ENCODE peak calls at places on chromosome 2, in nine cellular contexts. D is IMR-90, W is heart left ventricle, B is mucosa of descending colon, R is brain microvascular endothelial cell, L is epithelial cell of esophagus, Q is RWPE1, F is foreskin fibroblast, A is dorsolateral prefrontal cortex. J is an unnamed sample.

GRCh38 chr2:175107146-175107545 is 60.9 kb downstream of the ATF2 start:
- DNase-seq in D (peak), W (no peak), B (no peak), R (no peak), L (no peak), Q (no peak), F (no peak), A (no peak), J (no peak)

GRCh38 chr2:235066895-235067294 is 115.1 kb downstream of the SH3BP4 start:
- DNase-seq in D (no peak), W (no peak), B (no peak), R (no peak), L (no peak), Q (no peak), F (no peak), A (no peak), J (no peak)

GRCh38 chr2:74919827-74920226 is 38.6 kb upstream of the POLE4 start:
- DNase-seq in D (peak), W (peak), B (peak), R (peak), L (peak), Q (peak), F (peak), A (peak), J (peak)

GRCh38 chr2:88543541-88544057 is 83.7 kb downstream of the EIF2AK3 start:
- DNase-seq in D (no peak), W (no peak), B (no peak), R (no peak), L (no peak), Q (no peak), F (no peak), A (no peak), J (no peak)

GRCh38 chr2:24049485-24050021 is at the start of gene FKBP1B:
- DNase-seq in D (peak), W (peak), B (peak), R (peak), L (peak), Q (peak), F (peak), A (no peak), J (peak)

GRCh38 chr2:62895632-62896009 is 155.0 kb upstream of the OTX1 start:
- DNase-seq in D (peak), W (no peak), B (no peak), R (no peak), L (peak), Q (no peak), F (peak), A (no peak), J (no peak)

GRCh38 chr2:81171447-81171846 is 866.9 kb upstream of the LRRTM1 start:
- DNase-seq in D (no peak), W (no peak), B (no peak), R (no peak), L (no peak), Q (no peak), F (no peak), A (no peak), J (no peak)

GRCh38 chr2:143646271-143646670 is 517.1 kb downstream of the ARHGAP15 start:
- DNase-seq in D (no peak), W (no peak), B (no peak), R (no peak), L (no peak), Q (no peak), F (no peak), A (no peak), J (no peak)

GRCh38 chr2:197307933-197308521 is 2.6 kb downstream of the ANKRD44 start:
- DNase-seq in D (no peak), W (no peak), B (peak), R (no peak), L (no peak), Q (no peak), F (no peak), A (no peak), J (no peak)

GRCh38 chr2:9909106-9909505 is 42.4 kb upstream of the GRHL1 start:
- DNase-seq in D (peak), W (no peak), B (no peak), R (no peak), L (peak), Q (no peak), F (peak), A (no peak), J (no peak)

GRCh38 chr2:9912468-9912867 is 39.0 kb upstream of the GRHL1 start:
- DNase-seq in D (no peak), W (no peak), B (no peak), R (no peak), L (no peak), Q (no peak), F (no peak), A (no peak), J (no peak)

GRCh38 chr2:9910699-9911098 is 40.8 kb upstream of the GRHL1 start:
- DNase-seq in D (no peak), W (no peak), B (no peak), R (no peak), L (no peak), Q (no peak), F (no peak), A (no peak), J (no peak)

GRCh38 chr2:9918275-9918674 is 33.2 kb upstream of the GRHL1 start:
- DNase-seq in D (peak), W (no peak), B (no peak), R (no peak), L (peak), Q (no peak), F (peak), A (no peak), J (no peak)

GRCh38 chr2:9914384-9915065 is 37.0 kb upstream of the GRHL1 start:
- DNase-seq in D (peak), W (no peak), B (no peak), R (peak), L (peak), Q (peak), F (peak), A (no peak), J (peak)
- TF ChIP-seq CTCF in D (peak), W (no peak), B (no peak), R (peak), L (peak), Q (peak), F (no peak), A (no peak), J (no peak)

DNA sequence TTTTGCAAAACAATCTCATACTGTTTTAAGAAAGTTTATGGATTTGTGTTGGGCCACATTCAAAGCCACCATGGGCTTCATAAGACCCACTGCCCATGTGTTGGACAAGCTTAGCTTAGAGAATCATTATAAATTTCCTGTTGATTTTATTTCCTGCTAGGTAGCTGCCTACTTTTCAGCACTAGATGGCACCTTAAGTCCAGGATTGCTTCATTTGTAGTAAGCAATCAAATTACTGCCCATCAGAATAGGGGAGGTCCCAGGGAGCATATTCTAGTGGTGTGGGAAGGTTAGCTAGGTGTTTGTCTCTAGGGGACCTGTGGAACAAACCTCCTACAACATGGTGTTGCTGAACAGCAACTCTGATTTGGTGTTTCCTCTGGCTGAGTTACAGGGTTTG is 11.0 kb upstream of the DCDC2C start:
- DNase-seq in D (peak), W (no peak), B (no peak), R (peak), L (peak), Q (peak), F (no peak), A (no peak), J (no peak)
- TF ChIP-seq CTCF in D (peak), W (peak), B (no peak), R (peak), L (peak), Q (peak), F (peak), A (no peak), J (no peak)

GRCh38 chr2:233353769-233354499 is at the start of gene DGKD:
- DNase-seq in D (no peak), W (peak), B (peak), R (no peak), L (peak), Q (peak), F (peak), A (no peak), J (peak)
- TF ChIP-seq CTCF in D (peak), W (peak), B (no peak), R (peak), L (peak), Q (peak), F (no peak), A (peak), J (peak)

GRCh38 chr2:73906847-73907505 is 14.2 kb downstream of the ACTG2 start:
- DNase-seq in D (no peak), W (no peak), B (no peak), R (no peak), L (no peak), Q (no peak), F (no peak), A (no peak), J (no peak)

GRCh38 chr2:73910873-73911547 is 15.7 kb upstream of the DGUOK start:
- DNase-seq in D (no peak), W (no peak), B (no peak), R (no peak), L (no peak), Q (no peak), F (no peak), A (no peak), J (no peak)

GRCh38 chr2:73904952-73905351 is 12.1 kb downstream of the ACTG2 start:
- DNase-seq in D (no peak), W (no peak), B (no peak), R (no peak), L (no peak), Q (no peak), F (no peak), A (no peak), J (no peak)

GRCh38 chr2:73908689-73909652 is 16.2 kb downstream of the ACTG2 start:
- DNase-seq in D (no peak), W (no peak), B (no peak), R (no peak), L (no peak), Q (no peak), F (no peak), A (no peak), J (no peak)

DNA sequence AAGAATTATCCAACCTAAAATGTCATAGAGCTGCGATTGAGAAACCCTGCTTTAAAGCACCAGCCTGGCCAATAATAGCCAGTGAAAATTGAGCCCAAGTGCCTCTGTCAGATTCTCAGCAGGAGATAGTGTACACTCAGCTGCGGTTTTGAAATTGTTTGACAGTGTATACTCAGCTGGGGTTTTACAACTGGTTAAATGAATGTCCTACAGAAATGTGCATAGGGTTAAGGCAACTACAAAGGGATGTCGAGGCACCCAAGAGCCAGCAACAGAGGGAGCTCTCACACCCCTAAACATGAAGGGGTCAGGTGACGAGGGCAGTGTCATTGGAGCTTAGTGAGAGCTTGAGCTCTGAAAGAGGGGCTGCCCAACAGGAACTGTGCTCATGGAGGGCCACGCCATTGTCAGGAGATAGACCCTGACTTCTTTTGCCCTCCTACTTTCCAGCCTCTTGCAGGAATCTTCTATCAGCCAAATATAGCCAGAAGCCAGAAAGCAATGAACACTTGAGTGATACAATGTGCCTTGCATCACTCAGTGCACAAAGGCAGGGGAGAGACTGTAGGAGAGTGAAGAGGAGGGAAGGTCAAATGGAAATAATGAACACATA is 15.1 kb downstream of the ACTG2 start:
- DNase-seq in D (peak), W (no peak), B (no peak), R (peak), L (peak), Q (no peak), F (peak), A (peak), J (no peak)
- TF ChIP-seq CTCF in D (peak), W (peak), B (no peak), R (peak), L (peak), Q (no peak), F (peak), A (peak), J (no peak)

DNA sequence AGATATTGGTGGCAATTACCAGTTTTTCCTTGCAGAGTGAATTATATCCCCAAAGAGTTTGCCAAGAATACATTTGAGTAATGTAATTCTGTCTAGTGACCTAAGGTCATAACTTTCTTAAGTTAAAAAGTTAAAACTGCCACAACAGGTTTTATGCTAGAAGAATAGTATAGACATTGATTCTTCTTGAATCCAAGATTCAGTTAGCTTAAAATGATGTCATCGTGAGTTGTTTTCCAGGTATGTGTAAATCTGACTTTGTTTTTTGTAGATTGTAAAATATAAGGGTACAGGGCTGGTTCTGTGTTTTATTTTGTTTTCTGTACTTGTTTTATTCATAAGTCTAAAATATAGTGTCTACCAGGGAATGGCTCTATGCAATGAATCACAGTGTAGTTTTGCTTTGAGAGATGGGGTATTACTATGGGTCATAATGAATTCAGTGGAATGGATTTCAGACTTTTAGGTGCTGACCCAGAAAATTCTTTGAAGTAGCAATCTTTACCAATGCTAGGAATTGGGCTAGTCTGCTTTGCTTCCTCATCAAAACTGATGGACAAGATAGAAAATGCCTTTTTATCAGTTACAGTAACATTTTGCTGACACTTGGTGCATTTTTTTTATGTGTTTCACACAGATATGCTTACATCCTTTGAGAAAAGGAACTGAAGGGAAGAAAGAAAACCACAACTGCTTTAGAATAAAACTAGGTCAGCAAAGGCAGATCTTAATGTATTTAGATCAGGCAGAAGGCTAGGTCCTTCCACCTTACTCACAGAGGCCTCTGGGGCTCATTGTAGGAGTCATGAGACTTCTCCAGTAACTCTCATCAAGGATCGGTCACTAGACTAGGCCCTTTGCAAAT is 20.8 kb upstream of the MGAT5 start:
- DNase-seq in D (peak), W (no peak), B (no peak), R (peak), L (peak), Q (no peak), F (no peak), A (no peak), J (no peak)
- TF ChIP-seq CTCF in D (no peak), W (no peak), B (no peak), R (no peak), L (no peak), Q (no peak), F (no peak), A (no peak), J (no peak)

GRCh38 chr2:70144443-70145167 is 46.2 kb downstream of the C2orf42 start:
- DNase-seq in D (no peak), W (no peak), B (no peak), R (no peak), L (no peak), Q (no peak), F (no peak), A (no peak), J (no peak)
- TF ChIP-seq CTCF in D (no peak), W (no peak), B (no peak), R (no peak), L (no peak), Q (no peak), F (no peak), A (no peak), J (no peak)

J was measured in glutamatergic neuron.